ENCODE peak calls at places on chromosome 11, in eight cellular contexts. L is RWPE1; B is fibroblast of mammary gland; E is lung; O is WTC11; N is MCF 10A; K is CD4-positive, alpha-beta T cell; Q is thyroid gland. J is an unnamed sample.

GRCh38 chr11:88280673-88281316 is 56.7 kb downstream of the CTSC start:
- DNase-seq in L (no peak), B (peak), E (no peak), O (no peak), N (peak), K (no peak), Q (peak), J (no peak)

GRCh38 chr11:66956689-66957290 is 1.4 kb downstream of the PC start:
- DNase-seq in L (peak), B (peak), E (no peak), O (no peak), N (peak), K (no peak), Q (no peak), J (no peak)

GRCh38 chr11:100789500-100789899 is 102.4 kb downstream of the ARHGAP42 start:
- DNase-seq in L (no peak), B (peak), E (no peak), O (no peak), N (peak), K (no peak), Q (peak), J (peak)

GRCh38 chr11:100932474-100933100 is 197.0 kb downstream of the PGR start:
- DNase-seq in L (peak), B (peak), E (no peak), O (no peak), N (peak), K (no peak), Q (no peak), J (no peak)

GRCh38 chr11:6614446-6614845 is 2.4 kb upstream of the TAF10 start:
- DNase-seq in L (no peak), B (no peak), E (no peak), O (no peak), N (no peak), K (no peak), Q (no peak), J (no peak)

GRCh38 chr11:75241906-75242644 is 1.5 kb downstream of the TPBGL start:
- DNase-seq in L (no peak), B (no peak), E (no peak), O (no peak), N (no peak), K (no peak), Q (no peak), J (no peak)

GRCh38 chr11:16986434-16987204 is 27.6 kb downstream of the PLEKHA7 start:
- DNase-seq in L (no peak), B (no peak), E (peak), O (peak), N (no peak), K (peak), Q (peak), J (no peak)

GRCh38 chr11:8342821-8343681 is 79.4 kb upstream of the LMO1 start:
- DNase-seq in L (no peak), B (no peak), E (no peak), O (no peak), N (no peak), K (no peak), Q (no peak), J (no peak)

GRCh38 chr11:122002047-122002446 is 114.0 kb downstream of the BLID start:
- DNase-seq in L (no peak), B (no peak), E (no peak), O (no peak), N (no peak), K (no peak), Q (no peak), J (no peak)

GRCh38 chr11:30447246-30447645 is 124.3 kb downstream of the ARL14EP start:
- DNase-seq in L (no peak), B (no peak), E (no peak), O (no peak), N (no peak), K (no peak), Q (no peak), J (no peak)

GRCh38 chr11:108766596-108767173 is 101.8 kb downstream of the DDX10 start:
- DNase-seq in L (no peak), B (no peak), E (no peak), O (no peak), N (no peak), K (no peak), Q (no peak), J (no peak)

GRCh38 chr11:112665291-112665690 is 295.9 kb upstream of the NCAM1 start:
- DNase-seq in L (no peak), B (no peak), E (no peak), O (no peak), N (no peak), K (no peak), Q (no peak), J (no peak)
- TF ChIP-seq CTCF in L (no peak), B (no peak), E (no peak), O (no peak), N (no peak), K (no peak), Q (no peak), J (no peak)

DNA sequence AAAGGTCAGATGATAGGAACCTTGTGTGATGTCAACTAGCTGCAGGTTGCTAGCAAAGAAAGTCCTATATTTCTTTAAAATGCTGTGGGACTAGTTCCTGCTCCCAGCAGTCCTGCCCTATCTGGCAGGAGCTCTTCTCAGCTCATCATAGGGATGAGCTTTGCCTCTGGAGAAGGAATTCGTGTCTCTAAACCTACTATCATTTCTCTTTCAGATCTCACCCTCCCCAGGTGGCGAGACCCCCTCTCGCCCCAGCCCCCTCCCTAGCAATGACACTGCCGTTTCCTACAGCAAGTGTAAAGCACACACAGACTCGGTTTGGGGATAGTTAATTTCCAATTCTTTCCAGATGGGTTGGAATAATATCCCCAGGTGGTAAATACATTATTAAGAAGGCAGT is 533.3 kb downstream of the OPCML start:
- DNase-seq in L (no peak), B (no peak), E (no peak), O (no peak), N (no peak), K (no peak), Q (no peak), J (no peak)
- TF ChIP-seq CTCF in L (no peak), B (no peak), E (no peak), O (no peak), N (no peak), K (no peak), Q (no peak), J (no peak)

GRCh38 chr11:71934213-71934612 is 5.4 kb downstream of the RNF121 start:
- DNase-seq in L (no peak), B (no peak), E (no peak), O (no peak), N (no peak), K (no peak), Q (no peak), J (no peak)
- TF ChIP-seq CTCF in L (no peak), B (no peak), E (no peak), O (no peak), N (no peak), K (no peak), Q (no peak), J (no peak)

DNA sequence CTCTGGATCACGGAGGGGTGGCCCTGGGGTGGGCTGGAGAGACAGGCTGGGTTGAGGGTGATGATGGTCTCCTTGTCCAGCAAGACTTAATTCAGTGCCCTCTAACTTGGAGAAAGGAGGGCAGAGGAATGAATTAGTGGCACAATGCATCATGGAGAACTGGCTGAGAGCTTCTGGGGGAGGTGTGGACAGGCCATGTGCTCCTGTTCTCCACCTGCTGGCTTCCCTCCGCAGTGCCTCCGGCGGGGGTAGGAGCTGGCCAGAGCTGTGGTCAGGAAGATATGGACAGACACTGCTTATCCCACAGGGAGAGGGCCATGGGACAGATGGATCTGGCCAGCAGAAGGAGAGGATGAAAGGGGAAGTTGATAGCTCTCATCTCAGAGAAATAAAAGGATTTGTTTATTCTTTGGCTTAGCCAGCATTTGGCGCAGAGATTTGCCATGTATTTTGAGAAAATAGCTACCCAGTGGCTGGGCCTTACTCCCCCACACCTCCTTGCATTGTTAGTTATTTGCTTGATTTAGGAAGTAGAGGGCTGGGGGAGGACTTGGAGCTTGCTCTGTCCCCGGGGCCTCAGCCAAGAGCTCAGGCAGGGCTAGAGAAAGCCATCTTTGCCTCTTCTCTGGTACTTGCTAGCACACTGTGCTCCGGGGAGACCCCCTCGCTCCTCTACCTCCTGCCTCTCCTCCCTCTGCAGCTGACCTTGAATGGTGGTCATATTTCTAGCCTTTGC is 93.2 kb downstream of the SCN3B start:
- DNase-seq in L (no peak), B (peak), E (no peak), O (peak), N (no peak), K (no peak), Q (peak), J (peak)
- TF ChIP-seq CTCF in L (no peak), B (peak), E (no peak), O (no peak), N (no peak), K (no peak), Q (no peak), J (peak)

DNA sequence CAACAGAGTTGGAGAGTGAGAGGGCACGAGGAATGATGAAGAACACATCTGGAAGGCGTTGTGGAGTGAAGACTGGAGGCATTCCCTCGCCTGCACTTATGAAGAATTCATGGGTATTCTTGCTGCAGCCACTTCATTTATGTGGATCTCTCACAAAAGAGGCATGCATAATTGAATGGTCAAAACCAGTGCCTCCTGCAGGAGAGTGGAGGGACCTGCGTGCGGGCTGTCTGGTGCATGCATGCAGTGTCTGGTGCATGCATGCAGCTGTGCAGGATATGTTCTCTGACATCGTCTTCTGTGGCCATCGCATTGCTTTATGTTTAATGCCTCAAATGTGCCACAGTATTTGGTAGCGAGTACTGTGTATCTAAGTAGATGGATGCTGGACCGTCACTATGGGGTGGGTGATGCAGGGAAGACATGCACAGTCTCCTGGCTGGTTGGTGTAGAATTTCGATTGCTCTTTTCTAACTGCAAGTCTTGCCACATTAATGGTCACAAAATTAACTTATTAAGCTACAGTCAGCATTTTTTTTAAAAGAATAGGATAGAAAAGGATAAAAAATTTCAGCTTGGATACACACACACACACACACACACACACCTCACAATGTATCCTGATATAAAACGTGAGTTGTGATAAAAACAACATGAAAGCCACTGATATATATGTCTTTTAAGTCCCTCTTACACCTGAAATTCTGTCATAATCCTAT is 20.9 kb upstream of the NTM start:
- DNase-seq in L (no peak), B (no peak), E (no peak), O (peak), N (no peak), K (no peak), Q (no peak), J (no peak)
- TF ChIP-seq CTCF in L (no peak), B (no peak), E (no peak), O (no peak), N (no peak), K (no peak), Q (no peak), J (peak)

GRCh38 chr11:2930705-2931415 is 1.6 kb upstream of the PHLDA2 start:
- DNase-seq in L (peak), B (peak), E (peak), O (peak), N (peak), K (no peak), Q (peak), J (peak)

GRCh38 chr11:2929511-2929879 is 275 bp upstream of the PHLDA2 start:
- DNase-seq in L (peak), B (peak), E (peak), O (peak), N (peak), K (no peak), Q (peak), J (no peak)

GRCh38 chr11:2931416-2931746 is 2.2 kb upstream of the PHLDA2 start:
- DNase-seq in L (no peak), B (no peak), E (no peak), O (no peak), N (no peak), K (no peak), Q (no peak), J (no peak)

GRCh38 chr11:2928605-2929510 is at the start of gene PHLDA2:
- DNase-seq in L (peak), B (peak), E (peak), O (peak), N (peak), K (peak), Q (peak), J (peak)

GRCh38 chr11:2929880-2930704 is 872 bp upstream of the PHLDA2 start:
- DNase-seq in L (peak), B (peak), E (no peak), O (peak), N (peak), K (no peak), Q (peak), J (peak)
- TF ChIP-seq CTCF in L (no peak), B (peak), E (peak), O (no peak), N (no peak), K (no peak), Q (no peak), J (peak)

DNA sequence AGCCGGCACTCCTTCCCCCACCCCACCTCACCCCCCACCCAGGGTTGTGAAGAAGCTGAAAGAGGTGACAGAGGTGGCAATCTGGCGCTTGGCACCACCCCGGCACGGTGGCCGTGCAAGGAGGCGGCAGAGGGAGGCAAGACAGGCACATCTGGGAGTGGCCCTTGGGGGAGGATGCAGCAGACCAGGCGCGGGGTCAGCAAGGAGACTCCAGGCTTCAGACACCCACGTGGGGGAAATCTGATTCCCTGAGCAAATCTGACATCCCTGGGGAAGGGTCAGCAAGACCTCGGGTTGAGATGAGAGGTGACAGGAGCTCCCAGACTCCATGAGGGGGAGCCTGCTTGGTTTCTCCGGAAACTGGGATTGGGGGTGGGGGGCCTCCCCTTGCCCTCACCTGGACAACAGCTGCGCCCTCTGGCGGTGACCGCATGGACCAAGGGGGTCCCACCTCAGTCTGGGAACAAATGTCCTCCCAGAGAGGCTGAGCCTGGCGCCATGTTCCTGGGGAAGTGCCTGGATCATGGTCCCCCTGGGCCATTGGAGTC is 4.0 kb upstream of the RCOR2 start:
- DNase-seq in L (no peak), B (no peak), E (no peak), O (peak), N (no peak), K (no peak), Q (peak), J (peak)
- TF ChIP-seq CTCF in L (no peak), B (peak), E (no peak), O (peak), N (no peak), K (peak), Q (no peak), J (peak)

DNA sequence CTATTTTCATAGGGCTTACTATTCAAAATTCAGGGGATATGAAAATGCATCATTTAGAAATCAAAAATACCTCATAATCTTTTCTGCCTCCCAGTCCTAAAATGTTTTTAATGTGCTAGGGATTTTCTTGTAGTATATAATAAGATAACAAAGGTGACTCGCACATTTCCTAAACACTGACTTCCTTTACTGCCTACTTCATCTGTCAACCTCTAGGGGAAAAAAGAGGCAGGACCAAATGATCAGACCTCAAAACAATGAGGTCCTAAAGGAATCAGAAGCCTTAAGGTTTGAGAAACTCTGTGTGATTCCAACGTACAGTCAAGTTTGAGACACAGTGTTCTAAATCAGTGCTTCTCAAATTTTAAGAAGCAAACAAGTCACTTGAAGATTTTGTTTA is 56.1 kb upstream of the POU2AF2 start:
- DNase-seq in L (no peak), B (peak), E (no peak), O (no peak), N (no peak), K (no peak), Q (no peak), J (no peak)
- TF ChIP-seq CTCF in L (no peak), B (peak), E (no peak), O (no peak), N (no peak), K (no peak), Q (no peak), J (no peak)